ENCODE peak calls at places on chromosomes 12 and 14, in ten cellular contexts. T is small intestine, V is foreskin fibroblast, Z is posterior vena cava, M is pancreas, K is GM12891, G is right lobe of liver, J is iPS DF 19.7, P is anterior cingulate cortex, C is AG09309. A is an unnamed sample.
A peak's percentile ranks its signal among the peaks of the same experiment; 100 is the strongest.

GRCh38 chr12:89690925-89691324 is 17.7 kb downstream of the ATP2B1 start:
- DNase-seq in T (no peak), V (no peak), Z (no peak), M (no peak), K (no peak), G (no peak), J (no peak), P (no peak), C (no peak), A (no peak)

GRCh38 chr12:18810537-18811253 is 72.8 kb downstream of the CAPZA3 start:
- DNase-seq in T (no peak), V (no peak), Z (no peak), M (no peak), K (no peak), G (no peak), J (no peak), P (no peak), C (no peak), A (no peak)

GRCh38 chr12:75666126-75666979 is 154.9 kb upstream of the KRR1 start:
- DNase-seq in T (peak; percentile 56), V (no peak), Z (no peak), M (no peak), K (no peak), G (no peak), J (no peak), P (no peak), C (no peak), A (no peak)

GRCh38 chr14:93655078-93655750 is 133.1 kb downstream of the PRIMA1 start:
- DNase-seq in T (peak; percentile 42), V (no peak), Z (no peak), M (no peak), K (no peak), G (no peak), J (peak; percentile 45), P (no peak), C (peak; percentile 8), A (peak; percentile 63)

GRCh38 chr12:46371718-46372130 is 849 bp downstream of the SLC38A2 start:
- DNase-seq in T (peak; percentile 61), V (no peak), Z (peak; percentile 92), M (peak; percentile 89), K (peak; percentile 30), G (peak; percentile 87), J (no peak), P (peak; percentile 81), C (no peak), A (no peak)

GRCh38 chr12:52044284-52044983 is 6.8 kb upstream of the NR4A1 start:
- DNase-seq in T (no peak), V (peak; percentile 81), Z (peak; percentile 96), M (peak; percentile 93), K (no peak), G (peak; percentile 84), J (no peak), P (peak; percentile 63), C (peak; percentile 96), A (no peak)

GRCh38 chr12:19852100-19852855 is 413.0 kb downstream of the AEBP2 start:
- DNase-seq in T (no peak), V (no peak), Z (no peak), M (no peak), K (no peak), G (no peak), J (no peak), P (no peak), C (no peak), A (no peak)

GRCh38 chr14:66066991-66067788 is 419.0 kb upstream of the CCDC196 start:
- DNase-seq in T (no peak), V (no peak), Z (no peak), M (no peak), K (no peak), G (no peak), J (no peak), P (no peak), C (no peak), A (no peak)

GRCh38 chr12:124847113-124847512 is 16.6 kb downstream of the SCARB1 start:
- DNase-seq in T (no peak), V (no peak), Z (no peak), M (no peak), K (no peak), G (peak; percentile 81), J (no peak), P (no peak), C (no peak), A (no peak)

GRCh38 chr14:63598821-63599220 is 42.9 kb downstream of the WDR89 start:
- DNase-seq in T (no peak), V (no peak), Z (no peak), M (no peak), K (no peak), G (no peak), J (no peak), P (no peak), C (no peak), A (no peak)

GRCh38 chr12:11228268-11228879 is 41.1 kb downstream of the PRB3 start:
- DNase-seq in T (peak; percentile 26), V (peak; percentile 10), Z (no peak), M (no peak), K (peak; percentile 14), G (no peak), J (peak; percentile 60), P (no peak), C (no peak), A (peak; percentile 73)

GRCh38 chr12:52063081-52063985 is 6.4 kb upstream of the ATG101 start:
- DNase-seq in T (no peak), V (no peak), Z (no peak), M (peak; percentile 78), K (no peak), G (no peak), J (no peak), P (peak; percentile 20), C (no peak), A (no peak)

GRCh38 chr14:68762944-68763831 is 29.7 kb downstream of the ZFP36L1 start:
- DNase-seq in T (peak; percentile 77), V (peak; percentile 32), Z (peak; percentile 90), M (peak; percentile 93), K (no peak), G (peak; percentile 83), J (no peak), P (no peak), C (no peak), A (no peak)

GRCh38 chr12:118361889-118362288 is 10.8 kb downstream of the TAOK3 start:
- DNase-seq in T (no peak), V (no peak), Z (no peak), M (no peak), K (no peak), G (no peak), J (no peak), P (no peak), C (no peak), A (no peak)

GRCh38 chr14:26765768-26766550 is 168.1 kb upstream of the NOVA1 start:
- DNase-seq in T (no peak), V (peak; percentile 93), Z (peak; percentile 72), M (no peak), K (no peak), G (no peak), J (no peak), P (no peak), C (no peak), A (no peak)

GRCh38 chr12:54229624-54230212 is 40.9 kb upstream of the SMUG1 start:
- DNase-seq in T (no peak), V (peak; percentile 97), Z (peak; percentile 81), M (no peak), K (no peak), G (no peak), J (no peak), P (no peak), C (peak; percentile 94), A (no peak)

GRCh38 chr14:70856851-70857498 is 47.7 kb upstream of the MAP3K9 start:
- DNase-seq in T (no peak), V (peak; percentile 87), Z (no peak), M (no peak), K (no peak), G (no peak), J (no peak), P (no peak), C (peak; percentile 69), A (no peak)

GRCh38 chr12:128754275-128754674 is 69.5 kb downstream of the SLC15A4 start:
- DNase-seq in T (no peak), V (no peak), Z (no peak), M (no peak), K (no peak), G (no peak), J (no peak), P (no peak), C (no peak), A (no peak)

GRCh38 chr12:109735051-109735521 is 21.5 kb downstream of the FAM222A start:
- DNase-seq in T (no peak), V (no peak), Z (peak; percentile 48), M (peak; percentile 19), K (no peak), G (peak; percentile 34), J (no peak), P (no peak), C (no peak), A (no peak)

GRCh38 chr12:102069707-102070106 is 7.9 kb upstream of the WASHC3 start:
- DNase-seq in T (no peak), V (no peak), Z (no peak), M (no peak), K (no peak), G (no peak), J (no peak), P (no peak), C (no peak), A (no peak)

GRCh38 chr14:54003064-54003463 is 46.4 kb upstream of the BMP4 start:
- DNase-seq in T (no peak), V (no peak), Z (no peak), M (no peak), K (no peak), G (no peak), J (no peak), P (no peak), C (no peak), A (no peak)

GRCh38 chr12:99935608-99936007 is 49.1 kb downstream of the ANKS1B start:
- DNase-seq in T (no peak), V (no peak), Z (no peak), M (no peak), K (no peak), G (no peak), J (no peak), P (no peak), C (no peak), A (no peak)

GRCh38 chr14:104331871-104332605 is 193.7 kb downstream of the KIF26A start:
- DNase-seq in T (no peak), V (no peak), Z (no peak), M (peak; percentile 35), K (no peak), G (no peak), J (no peak), P (no peak), C (no peak), A (no peak)

GRCh38 chr12:1504304-1505150 is 89.9 kb downstream of the FBXL14 start:
- DNase-seq in T (no peak), V (no peak), Z (no peak), M (no peak), K (no peak), G (no peak), J (no peak), P (no peak), C (no peak), A (no peak)

GRCh38 chr14:97459180-97459579 is 662.0 kb downstream of the VRK1 start:
- DNase-seq in T (peak; percentile 22), V (no peak), Z (no peak), M (no peak), K (no peak), G (no peak), J (no peak), P (no peak), C (no peak), A (no peak)

GRCh38 chr12:51897181-51897580 is 9.3 kb downstream of the ANKRD33 start:
- DNase-seq in T (no peak), V (no peak), Z (peak; percentile 83), M (no peak), K (no peak), G (no peak), J (no peak), P (no peak), C (no peak), A (no peak)

GRCh38 chr12:48285751-48286650 is 64.7 kb downstream of the ZNF641 start:
- DNase-seq in T (no peak), V (no peak), Z (no peak), M (no peak), K (no peak), G (no peak), J (no peak), P (no peak), C (no peak), A (no peak)

GRCh38 chr14:64722842-64723447 is 18.7 kb downstream of the PLEKHG3 start:
- DNase-seq in T (no peak), V (no peak), Z (no peak), M (no peak), K (no peak), G (peak; percentile 31), J (no peak), P (no peak), C (no peak), A (no peak)

A was measured in iPS DF 6.9.